ENCODE peak calls at places on chromosomes 1 and 21, in seven cellular contexts. C is NCI-H446 treated with DMSO at 0.1 percent for 48 hours, O is GM23248, J is GM20000, L is mesendoderm, M is sciatic nerve, Z is RWPE1. S is an unnamed sample.

GRCh38 chr1:240122639-240123604 is 31.2 kb downstream of the FMN2 start:
- DNase-seq in C (no peak), O (no peak), J (no peak), L (peak), M (no peak), Z (no peak), S (peak)

GRCh38 chr1:11749203-11749689 is 12.7 kb upstream of the C1orf167 start:
- DNase-seq in C (no peak), O (peak), J (peak), L (peak), M (no peak), Z (peak), S (peak)

GRCh38 chr1:65177457-65177856 is 29.5 kb downstream of the AK4 start:
- DNase-seq in C (no peak), O (peak), J (no peak), L (peak), M (no peak), Z (peak), S (peak)

GRCh38 chr1:163307479-163308171 is 14.1 kb upstream of the NUF2 start:
- DNase-seq in C (no peak), O (peak), J (no peak), L (no peak), M (no peak), Z (peak), S (peak)

GRCh38 chr1:25549273-25550154 is 6.1 kb downstream of the LDLRAP1 start:
- DNase-seq in C (no peak), O (no peak), J (peak), L (no peak), M (no peak), Z (peak), S (peak)

GRCh38 chr1:14499312-14500040 is 99.0 kb upstream of the KAZN start:
- DNase-seq in C (no peak), O (no peak), J (no peak), L (no peak), M (no peak), Z (no peak), S (no peak)

GRCh38 chr1:205610036-205610435 is 21.8 kb downstream of the ELK4 start:
- DNase-seq in C (no peak), O (peak), J (no peak), L (peak), M (no peak), Z (no peak), S (peak)

GRCh38 chr1:111219466-111220286 is 7.8 kb upstream of the CHI3L2 start:
- DNase-seq in C (no peak), O (no peak), J (peak), L (peak), M (no peak), Z (no peak), S (no peak)

GRCh38 chr1:29645586-29645985 is 409.3 kb downstream of the PTPRU start:
- DNase-seq in C (no peak), O (no peak), J (no peak), L (no peak), M (peak), Z (no peak), S (no peak)

GRCh38 chr1:10633416-10633815 is 158.7 kb downstream of the PEX14 start:
- DNase-seq in C (no peak), O (no peak), J (no peak), L (no peak), M (no peak), Z (no peak), S (no peak)

GRCh38 chr1:235326719-235327558 is 1.0 kb downstream of the ARID4B start:
- DNase-seq in C (peak), O (peak), J (peak), L (peak), M (peak), Z (peak), S (no peak)

GRCh38 chr1:10772711-10773110 is 23.7 kb downstream of the CASZ1 start:
- DNase-seq in C (no peak), O (no peak), J (no peak), L (no peak), M (no peak), Z (no peak), S (no peak)

GRCh38 chr1:71190843-71191242 is 110.0 kb upstream of the ZRANB2 start:
- DNase-seq in C (peak), O (no peak), J (no peak), L (no peak), M (no peak), Z (no peak), S (no peak)

GRCh38 chr1:54278941-54279422 is 79.0 kb downstream of the MRPL37 start:
- DNase-seq in C (no peak), O (peak), J (no peak), L (no peak), M (no peak), Z (no peak), S (peak)

GRCh38 chr1:108142773-108143394 is 57.3 kb downstream of the SLC25A24 start:
- DNase-seq in C (no peak), O (peak), J (no peak), L (no peak), M (no peak), Z (peak), S (peak)

GRCh38 chr21:45550552-45551210 is 8.4 kb upstream of the SLC19A1 start:
- DNase-seq in C (no peak), O (no peak), J (peak), L (peak), M (peak), Z (no peak), S (no peak)

GRCh38 chr1:94552071-94552586 is 10.6 kb upstream of the F3 start:
- DNase-seq in C (no peak), O (no peak), J (no peak), L (peak), M (no peak), Z (no peak), S (no peak)

GRCh38 chr1:204478166-204478899 is 16.3 kb downstream of the PIK3C2B start:
- DNase-seq in C (no peak), O (no peak), J (no peak), L (no peak), M (no peak), Z (no peak), S (no peak)

GRCh38 chr1:116852910-116853309 is 56.8 kb upstream of the PTGFRN start:
- DNase-seq in C (no peak), O (peak), J (no peak), L (peak), M (no peak), Z (no peak), S (no peak)

GRCh38 chr1:3644273-3644672 is 5.6 kb downstream of the WRAP73 start:
- DNase-seq in C (no peak), O (no peak), J (no peak), L (no peak), M (no peak), Z (no peak), S (no peak)

GRCh38 chr1:28296401-28297220 is 32.2 kb upstream of the MED18 start:
- DNase-seq in C (no peak), O (peak), J (no peak), L (peak), M (no peak), Z (no peak), S (no peak)

GRCh38 chr1:220970311-220970710 is 91.1 kb downstream of the HLX start:
- DNase-seq in C (no peak), O (peak), J (no peak), L (no peak), M (no peak), Z (no peak), S (peak)

GRCh38 chr1:89733748-89734147 is 87.1 kb upstream of the LRRC8D start:
- DNase-seq in C (no peak), O (no peak), J (no peak), L (no peak), M (no peak), Z (no peak), S (no peak)

GRCh38 chr1:208557695-208558094 is 313.5 kb upstream of the PLXNA2 start:
- DNase-seq in C (no peak), O (no peak), J (no peak), L (no peak), M (no peak), Z (no peak), S (no peak)

GRCh38 chr1:186735463-186735862 is 55.2 kb upstream of the PTGS2 start:
- DNase-seq in C (no peak), O (peak), J (no peak), L (no peak), M (no peak), Z (peak), S (no peak)

GRCh38 chr1:215109171-215109570 is 26.6 kb downstream of the KCNK2 start:
- DNase-seq in C (no peak), O (no peak), J (no peak), L (no peak), M (no peak), Z (no peak), S (no peak)

GRCh38 chr1:63073530-63074306 is 248.6 kb upstream of the FOXD3 start:
- DNase-seq in C (no peak), O (peak), J (no peak), L (peak), M (peak), Z (no peak), S (no peak)

GRCh38 chr1:172466795-172467407 is 23.0 kb upstream of the PIGC start:
- DNase-seq in C (no peak), O (peak), J (no peak), L (no peak), M (no peak), Z (no peak), S (no peak)

GRCh38 chr1:209835782-209836298 is 8.1 kb downstream of the UTP25 start:
- DNase-seq in C (no peak), O (peak), J (no peak), L (no peak), M (no peak), Z (no peak), S (peak)

GRCh38 chr1:33433509-33434362 is 2.8 kb upstream of the PHC2 start:
- DNase-seq in C (no peak), O (peak), J (no peak), L (peak), M (peak), Z (peak), S (peak)

GRCh38 chr1:169090308-169090899 is 16.1 kb upstream of the ATP1B1 start:
- DNase-seq in C (no peak), O (no peak), J (no peak), L (no peak), M (no peak), Z (no peak), S (no peak)